ENCODE peak calls at places on chromosomes 13 and 19, in four cellular contexts. B, V, O and U are unnamed samples.

GRCh38 chr13:113489171-113489548 is 1.4 kb downstream of the DCUN1D2 start:
- DNase-seq in B (no peak), V (no peak), O (no peak), U (no peak)

GRCh38 chr19:1065606-1066109 is 1.3 kb upstream of the ARHGAP45 start:
- DNase-seq in B (no peak), V (no peak), O (no peak), U (no peak)

GRCh38 chr19:13195678-13196077 is 45.5 kb downstream of the IER2 start:
- DNase-seq in B (peak; percentile 63), V (no peak), O (peak; percentile 69), U (peak; percentile 77)

GRCh38 chr19:45958763-45959516 is 14.7 kb downstream of the NOVA2 start:
- DNase-seq in B (no peak), V (no peak), O (no peak), U (no peak)

GRCh38 chr19:40663712-40664692 is 26.4 kb downstream of the NUMBL start:
- DNase-seq in B (no peak), V (no peak), O (peak; percentile 50), U (peak; percentile 59)

GRCh38 chr13:113744197-113745000 is 14.6 kb upstream of the TMEM255B start:
- DNase-seq in B (no peak), V (no peak), O (no peak), U (no peak)

GRCh38 chr19:39398297-39398864 is 7.2 kb downstream of the MED29 start:
- DNase-seq in B (peak; percentile 75), V (no peak), O (peak; percentile 81), U (no peak)

GRCh38 chr19:16330368-16330801 is 5.8 kb downstream of the KLF2 start:
- DNase-seq in B (peak; percentile 86), V (peak; percentile 77), O (peak; percentile 98), U (peak; percentile 81)

GRCh38 chr13:35838356-35838755 is 292.8 kb downstream of the DCLK1 start:
- DNase-seq in B (no peak), V (no peak), O (no peak), U (no peak)

GRCh38 chr13:21074601-21075302 is 13.4 kb upstream of the LATS2 start:
- DNase-seq in B (no peak), V (no peak), O (peak; percentile 80), U (peak; percentile 41)

GRCh38 chr13:90246005-90246404 is 1101.5 kb upstream of the MIR17HG start:
- DNase-seq in B (no peak), V (no peak), O (no peak), U (no peak)

GRCh38 chr13:59672445-59672844 is 491.3 kb downstream of the DIAPH3 start:
- DNase-seq in B (no peak), V (no peak), O (no peak), U (no peak)

GRCh38 chr19:2546128-2547032 is 70.5 kb downstream of the GADD45B start:
- DNase-seq in B (peak; percentile 63), V (peak; percentile 85), O (no peak), U (no peak)

GRCh38 chr19:50794074-50794777 is 4.0 kb downstream of the ACP4 start:
- DNase-seq in B (no peak), V (no peak), O (peak; percentile 62), U (peak; percentile 80)

GRCh38 chr19:7677664-7678311 is 898 bp downstream of the MCEMP1 start:
- DNase-seq in B (no peak), V (no peak), O (no peak), U (no peak)

GRCh38 chr19:16252459-16253205 is 54.9 kb downstream of the AP1M1 start:
- DNase-seq in B (peak; percentile 50), V (no peak), O (no peak), U (no peak)

GRCh38 chr19:6724631-6725185 is 4.3 kb upstream of the C3 start:
- DNase-seq in B (no peak), V (no peak), O (no peak), U (no peak)

GRCh38 chr19:28435551-28436261 is 777.2 kb downstream of the UQCRFS1 start:
- DNase-seq in B (no peak), V (no peak), O (no peak), U (no peak)

GRCh38 chr19:13078897-13079541 is 23.6 kb downstream of the LYL1 start:
- DNase-seq in B (no peak), V (no peak), O (no peak), U (no peak)

GRCh38 chr13:114282143-114282685 is 813 bp downstream of the UPF3A start:
- DNase-seq in B (peak; percentile 86), V (no peak), O (peak; percentile 41), U (peak; percentile 85)

GRCh38 chr19:37981785-37982475 is 74.9 kb downstream of the SIPA1L3 start:
- DNase-seq in B (no peak), V (no peak), O (no peak), U (no peak)

GRCh38 chr13:59409211-59409610 is 754.5 kb downstream of the DIAPH3 start:
- DNase-seq in B (no peak), V (no peak), O (no peak), U (no peak)

GRCh38 chr13:76048675-76049396 is 412.7 kb downstream of the LMO7 start:
- DNase-seq in B (no peak), V (no peak), O (no peak), U (no peak)

GRCh38 chr19:42067315-42067888 is 2.6 kb downstream of the GRIK5 start:
- DNase-seq in B (no peak), V (no peak), O (no peak), U (no peak)

GRCh38 chr19:29567366-29567915 is 38.6 kb upstream of the POP4 start:
- DNase-seq in B (no peak), V (no peak), O (no peak), U (no peak)

GRCh38 chr13:20426766-20427448 is 98.8 kb downstream of the CRYL1 start:
- DNase-seq in B (no peak), V (no peak), O (no peak), U (no peak)

GRCh38 chr13:90238433-90238832 is 1109.1 kb upstream of the MIR17HG start:
- DNase-seq in B (no peak), V (no peak), O (no peak), U (no peak)

GRCh38 chr13:20359335-20359734 is 127.2 kb upstream of the GJB6 start:
- DNase-seq in B (no peak), V (no peak), O (no peak), U (no peak)

GRCh38 chr13:30835442-30835841 is 70.6 kb upstream of the MEDAG start:
- DNase-seq in B (no peak), V (no peak), O (no peak), U (no peak)

GRCh38 chr13:109924376-109924775 is 138.0 kb upstream of the IRS2 start:
- DNase-seq in B (no peak), V (no peak), O (no peak), U (no peak)

GRCh38 chr13:20848944-20849343 is 53.6 kb downstream of the XPO4 start:
- DNase-seq in B (no peak), V (no peak), O (no peak), U (no peak)

GRCh38 chr13:51453308-51453958 is 597 bp upstream of the INTS6 start:
- DNase-seq in B (peak; percentile 91), V (peak; percentile 47), O (peak; percentile 84), U (peak; percentile 86)

GRCh38 chr13:20044086-20044485 is 85.6 kb downstream of the ZMYM2 start:
- DNase-seq in B (no peak), V (no peak), O (no peak), U (no peak)

GRCh38 chr19:1657632-1658445 is 5.4 kb upstream of the TCF3 start:
- DNase-seq in B (no peak), V (no peak), O (no peak), U (no peak)

GRCh38 chr19:41226053-41226873 is 7.2 kb downstream of the AXL start:
- DNase-seq in B (no peak), V (peak; percentile 34), O (peak; percentile 54), U (peak; percentile 64)

GRCh38 chr19:54102421-54103169 is at the start of gene NDUFA3:
- DNase-seq in B (peak; percentile 99), V (peak; percentile 89), O (peak; percentile 98), U (peak; percentile 99)
- TF ChIP-seq CTCF in B (no peak), V (no peak), O (no peak), U (no peak)

DNA sequence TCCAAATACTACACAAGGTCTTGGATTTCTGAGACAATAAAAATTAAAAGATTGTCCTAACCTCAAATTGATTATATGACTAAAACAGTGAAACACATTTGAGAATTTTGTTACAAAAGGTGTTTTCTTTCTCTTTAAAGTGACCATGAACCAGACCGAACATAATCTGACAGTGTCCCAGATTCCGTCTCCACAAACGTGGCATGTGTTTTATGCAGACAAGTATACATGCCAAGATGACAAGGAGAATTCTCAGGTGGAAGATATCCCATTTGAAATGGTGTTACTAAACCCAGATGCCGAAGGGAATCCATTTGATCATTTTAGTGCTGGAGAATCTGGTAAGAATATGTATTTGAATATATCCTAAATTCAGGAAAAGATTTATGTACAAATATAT is 10.4 kb downstream of the GPR180 start:
- DNase-seq in B (no peak), V (no peak), O (no peak), U (no peak)
- TF ChIP-seq CTCF in B (no peak), V (no peak), O (no peak), U (no peak)

GRCh38 chr13:44543424-44543823 is 32.7 kb downstream of the TSC22D1 start:
- DNase-seq in B (no peak), V (no peak), O (no peak), U (no peak)
- TF ChIP-seq CTCF in B (no peak), V (no peak), O (no peak), U (no peak)

GRCh38 chr19:58304255-58304654 is 922 bp upstream of the ERVK3-1 start:
- DNase-seq in B (no peak), V (no peak), O (no peak), U (no peak)
- TF ChIP-seq CTCF in B (no peak), V (no peak), O (no peak), U (no peak)

GRCh38 chr19:9183000-9183399 is 4.2 kb downstream of the OR7D2 start:
- DNase-seq in B (no peak), V (no peak), O (no peak), U (no peak)
- TF ChIP-seq CTCF in B (no peak), V (no peak), O (no peak), U (no peak)

GRCh38 chr13:73228546-73228945 is 169.7 kb downstream of the KLF5 start:
- DNase-seq in B (no peak), V (no peak), O (peak; percentile 42), U (no peak)
- TF ChIP-seq CTCF in B (no peak), V (no peak), O (no peak), U (no peak)

DNA sequence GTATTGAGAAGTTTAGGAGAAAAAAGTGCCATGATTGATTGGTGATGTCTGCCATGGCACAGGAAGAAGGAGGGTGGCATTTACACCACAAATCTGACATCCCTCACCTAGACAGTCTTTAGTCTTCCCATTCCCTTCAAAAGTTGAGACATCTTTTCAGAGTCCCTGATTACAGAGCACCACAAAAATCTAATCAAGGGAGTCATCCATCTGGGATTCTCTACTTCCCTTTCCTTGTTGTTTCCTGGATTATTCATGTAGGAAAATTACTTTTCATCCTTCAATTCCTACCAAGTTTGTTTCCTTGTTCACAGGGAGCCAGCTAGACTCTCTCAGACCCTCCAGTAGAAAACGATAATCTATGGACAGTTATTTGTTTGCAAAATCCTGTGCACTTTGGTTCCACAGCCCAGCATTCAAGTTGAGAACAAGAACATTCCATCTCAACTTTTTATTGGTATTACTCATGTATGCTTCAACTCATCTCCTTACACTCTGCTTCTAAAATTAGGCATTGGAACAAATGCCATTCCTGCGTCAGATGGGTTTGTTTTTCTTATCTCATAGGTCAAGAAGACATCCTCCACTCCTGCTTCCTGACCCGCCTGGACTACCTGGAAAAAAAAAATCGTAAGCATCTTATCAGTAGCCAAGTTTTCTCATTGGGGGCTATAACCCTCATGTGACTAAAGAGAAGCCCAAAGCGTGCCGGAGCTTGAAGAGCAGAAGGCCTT is 259.9 kb downstream of the FOXO1 start:
- DNase-seq in B (no peak), V (no peak), O (no peak), U (no peak)
- TF ChIP-seq CTCF in B (no peak), V (no peak), O (no peak), U (no peak)